ENCODE peak calls at places on chromosomes 5 and 9, in six cellular contexts. One of them, this sample, is unnamed.
A peak's percentile ranks its signal among the peaks of the same experiment; 100 is the strongest.

GRCh38 chr9:121720311-121720991 is 69.0 kb downstream of the DAB2IP start:
- DNase-seq in left cardiac atrium: no peak
- DNase-seq in SW 1271: no peak
- DNase-seq in iPS-NIHi11: no peak
- DNase-seq in mesothelial cell of epicardium: no peak
- DNase-seq in NCI-H345: no peak
- DNase-seq in this sample: no peak

GRCh38 chr9:128249558-128249913 is 26.3 kb downstream of the GOLGA2 start:
- DNase-seq in iPS-NIHi11: no peak
- DNase-seq in NCI-H345: no peak
- DNase-seq in mesothelial cell of epicardium: no peak
- DNase-seq in left cardiac atrium: no peak
- DNase-seq in SW 1271: no peak
- DNase-seq in this sample: no peak

GRCh38 chr5:15254607-15255006 is 245.4 kb upstream of the FBXL7 start:
- DNase-seq in SW 1271: no peak
- DNase-seq in left cardiac atrium: no peak
- DNase-seq in mesothelial cell of epicardium: no peak
- DNase-seq in NCI-H345: no peak
- DNase-seq in iPS-NIHi11: no peak
- DNase-seq in this sample: no peak

GRCh38 chr9:126519660-126520425 is 93.9 kb upstream of the LMX1B start:
- DNase-seq in left cardiac atrium: no peak
- DNase-seq in mesothelial cell of epicardium: no peak
- DNase-seq in SW 1271: no peak
- DNase-seq in NCI-H345: no peak
- DNase-seq in iPS-NIHi11: no peak
- DNase-seq in this sample: peak; percentile 52

GRCh38 chr5:179487145-179487544 is 63.2 kb upstream of the RUFY1 start:
- DNase-seq in SW 1271: no peak
- DNase-seq in mesothelial cell of epicardium: no peak
- DNase-seq in left cardiac atrium: no peak
- DNase-seq in NCI-H345: no peak
- DNase-seq in iPS-NIHi11: no peak
- DNase-seq in this sample: no peak

GRCh38 chr9:134460904-134461303 is 134.6 kb downstream of the RXRA start:
- DNase-seq in iPS-NIHi11: no peak
- DNase-seq in left cardiac atrium: no peak
- DNase-seq in mesothelial cell of epicardium: no peak
- DNase-seq in SW 1271: no peak
- DNase-seq in NCI-H345: peak; percentile 9
- DNase-seq in this sample: no peak

GRCh38 chr9:111179577-111179976 is 141.3 kb upstream of the LPAR1 start:
- DNase-seq in mesothelial cell of epicardium: no peak
- DNase-seq in SW 1271: no peak
- DNase-seq in NCI-H345: peak; percentile 0
- DNase-seq in iPS-NIHi11: no peak
- DNase-seq in left cardiac atrium: no peak
- DNase-seq in this sample: no peak

GRCh38 chr9:133730994-133731715 is 7.0 kb downstream of the SARDH start:
- DNase-seq in SW 1271: no peak
- DNase-seq in iPS-NIHi11: no peak
- DNase-seq in left cardiac atrium: peak; percentile 20
- DNase-seq in NCI-H345: no peak
- DNase-seq in mesothelial cell of epicardium: no peak
- DNase-seq in this sample: peak; percentile 38

GRCh38 chr5:20524956-20525529 is 537.0 kb upstream of the CDH18 start:
- DNase-seq in mesothelial cell of epicardium: no peak
- DNase-seq in iPS-NIHi11: no peak
- DNase-seq in SW 1271: no peak
- DNase-seq in left cardiac atrium: no peak
- DNase-seq in NCI-H345: no peak
- DNase-seq in this sample: no peak

GRCh38 chr5:95794070-95794516 is 28.4 kb downstream of the GLRX start:
- DNase-seq in iPS-NIHi11: no peak
- DNase-seq in mesothelial cell of epicardium: no peak
- DNase-seq in left cardiac atrium: no peak
- DNase-seq in SW 1271: peak; percentile 17
- DNase-seq in NCI-H345: no peak
- DNase-seq in this sample: peak; percentile 35

GRCh38 chr5:113204525-113205161 is 228.0 kb downstream of the DCP2 start:
- DNase-seq in mesothelial cell of epicardium: no peak
- DNase-seq in SW 1271: no peak
- DNase-seq in left cardiac atrium: peak; percentile 58
- DNase-seq in NCI-H345: no peak
- DNase-seq in iPS-NIHi11: no peak
- DNase-seq in this sample: peak; percentile 68

GRCh38 chr5:124546643-124547042 is 199.8 kb downstream of the ZNF608 start:
- DNase-seq in NCI-H345: no peak
- DNase-seq in SW 1271: no peak
- DNase-seq in iPS-NIHi11: peak; percentile 48
- DNase-seq in left cardiac atrium: no peak
- DNase-seq in mesothelial cell of epicardium: no peak
- DNase-seq in this sample: no peak

GRCh38 chr9:3525836-3526165 is at the start of gene RFX3:
- DNase-seq in NCI-H345: peak; percentile 92
- DNase-seq in mesothelial cell of epicardium: peak; percentile 78
- DNase-seq in iPS-NIHi11: peak; percentile 86
- DNase-seq in SW 1271: peak; percentile 54
- DNase-seq in left cardiac atrium: peak; percentile 91
- DNase-seq in this sample: peak; percentile 95

GRCh38 chr5:37492778-37493555 is 113.8 kb downstream of the WDR70 start:
- DNase-seq in iPS-NIHi11: no peak
- DNase-seq in NCI-H345: no peak
- DNase-seq in mesothelial cell of epicardium: no peak
- DNase-seq in SW 1271: no peak
- DNase-seq in left cardiac atrium: no peak
- DNase-seq in this sample: no peak

GRCh38 chr5:55173696-55174101 is 722 bp upstream of the CDC20B start:
- DNase-seq in mesothelial cell of epicardium: no peak
- DNase-seq in iPS-NIHi11: no peak
- DNase-seq in SW 1271: no peak
- DNase-seq in NCI-H345: no peak
- DNase-seq in left cardiac atrium: no peak
- DNase-seq in this sample: no peak

GRCh38 chr9:89928106-89928505 is 323.3 kb downstream of the GADD45G start:
- DNase-seq in SW 1271: no peak
- DNase-seq in NCI-H345: no peak
- DNase-seq in mesothelial cell of epicardium: no peak
- DNase-seq in left cardiac atrium: no peak
- DNase-seq in iPS-NIHi11: no peak
- DNase-seq in this sample: no peak

GRCh38 chr5:174271316-174271715 is 225.8 kb downstream of the NSG2 start:
- DNase-seq in iPS-NIHi11: no peak
- DNase-seq in left cardiac atrium: no peak
- DNase-seq in SW 1271: no peak
- DNase-seq in mesothelial cell of epicardium: no peak
- DNase-seq in NCI-H345: peak; percentile 67
- DNase-seq in this sample: no peak

GRCh38 chr9:130283514-130284248 is 18.1 kb downstream of the HMCN2 start:
- DNase-seq in iPS-NIHi11: no peak
- DNase-seq in NCI-H345: no peak
- DNase-seq in mesothelial cell of epicardium: no peak
- DNase-seq in SW 1271: no peak
- DNase-seq in left cardiac atrium: no peak
- DNase-seq in this sample: no peak

GRCh38 chr9:133106511-133107244 is 14.4 kb downstream of the RALGDS start:
- DNase-seq in iPS-NIHi11: no peak
- DNase-seq in left cardiac atrium: peak; percentile 15
- DNase-seq in NCI-H345: no peak
- DNase-seq in mesothelial cell of epicardium: no peak
- DNase-seq in SW 1271: no peak
- DNase-seq in this sample: no peak

GRCh38 chr9:111362526-111362925 is 32.5 kb upstream of the OR2K2 start:
- DNase-seq in iPS-NIHi11: no peak
- DNase-seq in left cardiac atrium: no peak
- DNase-seq in NCI-H345: no peak
- DNase-seq in SW 1271: no peak
- DNase-seq in mesothelial cell of epicardium: no peak
- DNase-seq in this sample: no peak